ENCODE peak calls at places on chromosome 5, in four cellular contexts. One of them, this sample, is unnamed.

GRCh38 chr5:165035520-165035919 is 1530.1 kb downstream of the MAT2B start:
- DNase-seq in H1: no peak
- DNase-seq in NT2/D1: no peak
- DNase-seq in HepG2: no peak
- DNase-seq in this sample: no peak

GRCh38 chr5:131610198-131611063 is 24.6 kb downstream of the RAPGEF6 start:
- DNase-seq in H1: no peak
- DNase-seq in NT2/D1: no peak
- DNase-seq in HepG2: peak
- DNase-seq in this sample: peak

GRCh38 chr5:157106668-157107461 is 2.0 kb downstream of the HAVCR2 start:
- DNase-seq in H1: no peak
- DNase-seq in NT2/D1: no peak
- DNase-seq in HepG2: no peak
- DNase-seq in this sample: no peak

GRCh38 chr5:72468606-72469005 is 38.6 kb downstream of the ZNF366 start:
- DNase-seq in H1: no peak
- DNase-seq in NT2/D1: no peak
- DNase-seq in HepG2: no peak
- DNase-seq in this sample: no peak

GRCh38 chr5:124889522-124889828 is 143.0 kb upstream of the ZNF608 start:
- DNase-seq in H1: no peak
- DNase-seq in NT2/D1: no peak
- DNase-seq in HepG2: no peak
- DNase-seq in this sample: no peak

GRCh38 chr5:87231037-87231808 is 36.5 kb upstream of the RASA1 start:
- DNase-seq in H1: no peak
- DNase-seq in NT2/D1: no peak
- DNase-seq in HepG2: no peak
- DNase-seq in this sample: no peak

GRCh38 chr5:94793113-94793815 is 174.8 kb downstream of the SLF1 start:
- DNase-seq in H1: no peak
- DNase-seq in NT2/D1: no peak
- DNase-seq in HepG2: no peak
- DNase-seq in this sample: no peak

GRCh38 chr5:10377081-10377480 is 23.6 kb downstream of the MARCHF6 start:
- DNase-seq in H1: no peak
- DNase-seq in NT2/D1: no peak
- DNase-seq in HepG2: no peak
- DNase-seq in this sample: no peak

GRCh38 chr5:167051369-167051768 is 1240.1 kb upstream of the WWC1 start:
- DNase-seq in H1: no peak
- DNase-seq in NT2/D1: no peak
- DNase-seq in HepG2: no peak
- DNase-seq in this sample: no peak

GRCh38 chr5:127705120-127705892 is 2.1 kb downstream of the CCDC192 start:
- DNase-seq in H1: no peak
- DNase-seq in NT2/D1: no peak
- DNase-seq in HepG2: no peak
- DNase-seq in this sample: peak

GRCh38 chr5:122141751-122142150 is 12.4 kb downstream of the ZNF474 start:
- DNase-seq in H1: no peak
- DNase-seq in NT2/D1: no peak
- DNase-seq in HepG2: no peak
- DNase-seq in this sample: no peak

GRCh38 chr5:72134226-72134625 is 27.0 kb downstream of the MAP1B start:
- DNase-seq in H1: no peak
- DNase-seq in NT2/D1: no peak
- DNase-seq in HepG2: no peak
- DNase-seq in this sample: no peak

GRCh38 chr5:169696621-169697517 is 59.8 kb downstream of the DOCK2 start:
- DNase-seq in H1: no peak
- DNase-seq in NT2/D1: no peak
- DNase-seq in HepG2: no peak
- DNase-seq in this sample: no peak

GRCh38 chr5:133430095-133430494 is 182.2 kb downstream of the FSTL4 start:
- DNase-seq in H1: no peak
- DNase-seq in NT2/D1: no peak
- DNase-seq in HepG2: no peak
- DNase-seq in this sample: no peak

GRCh38 chr5:1792842-1793266 is 6.8 kb downstream of the MRPL36 start:
- DNase-seq in H1: no peak
- DNase-seq in NT2/D1: no peak
- DNase-seq in HepG2: no peak
- DNase-seq in this sample: no peak

GRCh38 chr5:149372932-149373331 is 6.2 kb downstream of the IL17B start:
- DNase-seq in H1: no peak
- DNase-seq in NT2/D1: no peak
- DNase-seq in HepG2: no peak
- DNase-seq in this sample: no peak

GRCh38 chr5:72288923-72289322 is 31.1 kb downstream of the MRPS27 start:
- DNase-seq in H1: no peak
- DNase-seq in NT2/D1: no peak
- DNase-seq in HepG2: no peak
- DNase-seq in this sample: no peak

GRCh38 chr5:159286420-159287035 is 23.4 kb downstream of the UBLCP1 start:
- DNase-seq in H1: no peak
- DNase-seq in NT2/D1: no peak
- DNase-seq in HepG2: peak
- DNase-seq in this sample: no peak

GRCh38 chr5:173325091-173325698 is 3.0 kb downstream of the STC2 start:
- DNase-seq in H1: no peak
- DNase-seq in NT2/D1: no peak
- DNase-seq in HepG2: no peak
- DNase-seq in this sample: no peak

GRCh38 chr5:173062141-173062540 is 6.0 kb downstream of the CREBRF start:
- DNase-seq in H1: no peak
- DNase-seq in NT2/D1: no peak
- DNase-seq in HepG2: no peak
- DNase-seq in this sample: no peak

GRCh38 chr5:144504929-144505578 is 334.4 kb downstream of the KCTD16 start:
- DNase-seq in H1: no peak
- DNase-seq in NT2/D1: peak
- DNase-seq in HepG2: no peak
- DNase-seq in this sample: no peak

GRCh38 chr5:122063836-122064235 is 14.2 kb downstream of the LOX start:
- DNase-seq in H1: no peak
- DNase-seq in NT2/D1: no peak
- DNase-seq in HepG2: no peak
- DNase-seq in this sample: no peak

GRCh38 chr5:112684737-112685136 is 52.9 kb upstream of the APC start:
- DNase-seq in H1: no peak
- DNase-seq in NT2/D1: no peak
- DNase-seq in HepG2: no peak
- DNase-seq in this sample: no peak

GRCh38 chr5:142958933-142959682 is 188.9 kb downstream of the ARHGAP26 start:
- DNase-seq in H1: no peak
- DNase-seq in NT2/D1: no peak
- DNase-seq in HepG2: no peak
- DNase-seq in this sample: no peak

GRCh38 chr5:176628406-176629228 is 1.7 kb downstream of the SNCB start:
- DNase-seq in H1: no peak
- DNase-seq in NT2/D1: no peak
- DNase-seq in HepG2: no peak
- DNase-seq in this sample: no peak

GRCh38 chr5:119328753-119329602 is 26.8 kb upstream of the TNFAIP8 start:
- DNase-seq in H1: no peak
- DNase-seq in NT2/D1: no peak
- DNase-seq in HepG2: no peak
- DNase-seq in this sample: no peak

GRCh38 chr5:90169078-90169477 is 240.5 kb downstream of the CETN3 start:
- DNase-seq in H1: no peak
- DNase-seq in NT2/D1: no peak
- DNase-seq in HepG2: no peak
- DNase-seq in this sample: no peak

DNA sequence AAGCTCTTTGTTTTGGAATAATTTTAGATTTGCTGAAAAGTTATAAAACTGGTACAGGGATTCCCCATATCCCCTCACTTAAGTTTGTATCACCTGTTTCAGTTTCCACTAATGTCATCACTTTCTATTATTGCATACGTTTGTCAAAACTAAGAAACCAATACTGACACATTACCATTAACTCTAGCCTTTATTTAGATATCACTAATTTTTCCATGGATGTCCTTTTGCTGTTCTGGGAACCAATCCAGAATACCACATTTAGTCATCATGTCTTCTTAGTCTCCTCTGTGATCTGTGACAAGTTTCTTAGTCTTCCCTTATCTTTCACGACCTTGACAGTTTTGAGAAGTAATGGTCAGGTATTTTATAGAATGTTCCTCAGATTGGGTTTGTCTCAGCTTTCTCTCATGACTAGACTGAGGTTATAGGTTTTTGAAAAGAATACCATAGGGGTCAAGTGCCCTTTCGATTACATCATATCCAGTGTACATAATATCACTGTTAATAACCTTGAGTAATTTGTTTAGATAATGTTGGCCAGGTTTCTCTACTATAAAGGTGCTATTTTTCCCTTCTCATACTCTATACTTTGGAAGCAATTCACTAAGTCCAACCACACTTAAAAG is 51.9 kb upstream of the NMUR2 start:
- DNase-seq in H1: no peak
- DNase-seq in NT2/D1: no peak
- DNase-seq in HepG2: no peak
- DNase-seq in this sample: no peak
- TF ChIP-seq YY1 in H1: no peak
- TF ChIP-seq YY1 in NT2/D1: no peak
- TF ChIP-seq YY1 in HepG2: no peak
- TF ChIP-seq YY1 in this sample: no peak

GRCh38 chr5:115098041-115098702 is 71.5 kb downstream of the TRIM36 start:
- DNase-seq in H1: no peak
- DNase-seq in NT2/D1: no peak
- DNase-seq in HepG2: peak
- DNase-seq in this sample: peak
- TF ChIP-seq YY1 in H1: no peak
- TF ChIP-seq YY1 in NT2/D1: no peak
- TF ChIP-seq YY1 in HepG2: no peak
- TF ChIP-seq YY1 in this sample: no peak

GRCh38 chr5:97839338-97840081 is 656.5 kb upstream of the RIOK2 start:
- DNase-seq in H1: no peak
- DNase-seq in NT2/D1: no peak
- DNase-seq in HepG2: no peak
- DNase-seq in this sample: no peak
- TF ChIP-seq YY1 in H1: no peak
- TF ChIP-seq YY1 in NT2/D1: no peak
- TF ChIP-seq YY1 in HepG2: no peak
- TF ChIP-seq YY1 in this sample: no peak

GRCh38 chr5:66239034-66239433 is 94.9 kb downstream of the SREK1 start:
- DNase-seq in H1: no peak
- DNase-seq in NT2/D1: no peak
- DNase-seq in HepG2: no peak
- DNase-seq in this sample: peak

GRCh38 chr5:66241136-66241825 is 97.2 kb downstream of the SREK1 start:
- DNase-seq in H1: no peak
- DNase-seq in NT2/D1: no peak
- DNase-seq in HepG2: no peak
- DNase-seq in this sample: no peak

GRCh38 chr5:66246621-66247020 is 102.5 kb downstream of the SREK1 start:
- DNase-seq in H1: no peak
- DNase-seq in NT2/D1: no peak
- DNase-seq in HepG2: no peak
- DNase-seq in this sample: no peak

GRCh38 chr5:66238435-66238834 is 94.3 kb downstream of the SREK1 start:
- DNase-seq in H1: no peak
- DNase-seq in NT2/D1: no peak
- DNase-seq in HepG2: no peak
- DNase-seq in this sample: no peak

GRCh38 chr5:66242050-66242449 is 98.0 kb downstream of the SREK1 start:
- DNase-seq in H1: no peak
- DNase-seq in NT2/D1: no peak
- DNase-seq in HepG2: no peak
- DNase-seq in this sample: no peak
- TF ChIP-seq YY1 in H1: no peak
- TF ChIP-seq YY1 in NT2/D1: no peak
- TF ChIP-seq YY1 in HepG2: no peak
- TF ChIP-seq YY1 in this sample: no peak

GRCh38 chr5:18305288-18305899 is 671.1 kb downstream of the TAF11L14 start:
- DNase-seq in H1: no peak
- DNase-seq in NT2/D1: no peak
- DNase-seq in HepG2: peak
- DNase-seq in this sample: no peak
- TF ChIP-seq YY1 in H1: no peak
- TF ChIP-seq YY1 in NT2/D1: no peak
- TF ChIP-seq YY1 in HepG2: no peak
- TF ChIP-seq YY1 in this sample: no peak

GRCh38 chr5:33046091-33046490 is 335.0 kb downstream of the NPR3 start:
- DNase-seq in H1: no peak
- DNase-seq in NT2/D1: no peak
- DNase-seq in HepG2: no peak
- DNase-seq in this sample: no peak

GRCh38 chr5:33048315-33048714 is 337.2 kb downstream of the NPR3 start:
- DNase-seq in H1: no peak
- DNase-seq in NT2/D1: no peak
- DNase-seq in HepG2: no peak
- DNase-seq in this sample: no peak

GRCh38 chr5:33049298-33049697 is 338.2 kb downstream of the NPR3 start:
- DNase-seq in H1: no peak
- DNase-seq in NT2/D1: no peak
- DNase-seq in HepG2: no peak
- DNase-seq in this sample: peak

DNA sequence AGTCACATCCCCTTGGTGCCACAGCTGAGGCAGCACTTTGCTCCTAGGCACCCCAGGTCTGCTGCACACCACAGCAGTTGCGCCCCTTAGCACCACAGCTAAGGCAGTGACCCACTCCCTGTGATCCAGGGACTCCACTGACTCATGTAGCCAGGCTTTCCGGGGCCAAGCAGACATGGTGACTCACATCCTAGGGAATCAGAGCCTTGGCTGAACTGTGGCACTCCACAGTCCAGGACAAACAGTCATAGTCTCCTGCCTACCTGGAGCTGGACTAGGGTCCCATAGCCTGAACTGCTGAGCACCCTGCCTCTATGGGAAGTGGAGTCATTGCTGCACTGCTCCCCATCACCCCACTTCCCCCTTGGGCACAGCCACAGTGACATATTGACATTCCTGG is 338.7 kb downstream of the NPR3 start:
- DNase-seq in H1: no peak
- DNase-seq in NT2/D1: no peak
- DNase-seq in HepG2: peak
- DNase-seq in this sample: peak
- TF ChIP-seq YY1 in H1: no peak
- TF ChIP-seq YY1 in NT2/D1: no peak
- TF ChIP-seq YY1 in HepG2: no peak
- TF ChIP-seq YY1 in this sample: no peak

GRCh38 chr5:147216552-147217154 is 18.2 kb upstream of the STK32A start:
- DNase-seq in H1: peak
- DNase-seq in NT2/D1: peak
- DNase-seq in HepG2: peak
- DNase-seq in this sample: no peak
- TF ChIP-seq YY1 in H1: peak
- TF ChIP-seq YY1 in NT2/D1: no peak
- TF ChIP-seq YY1 in HepG2: no peak
- TF ChIP-seq YY1 in this sample: no peak

GRCh38 chr5:3862906-3863305 is 267.3 kb downstream of the IRX1 start:
- DNase-seq in H1: no peak
- DNase-seq in NT2/D1: no peak
- DNase-seq in HepG2: no peak
- DNase-seq in this sample: no peak
- TF ChIP-seq YY1 in H1: no peak
- TF ChIP-seq YY1 in NT2/D1: no peak
- TF ChIP-seq YY1 in HepG2: no peak
- TF ChIP-seq YY1 in this sample: no peak

This sample was measured in HCT116.